ENCODE peak calls at places on chromosomes 13 and 19, in eight cellular contexts. One of them, this sample, is unnamed.

GRCh38 chr19:46031781-46032596 is 8.8 kb downstream of the IGFL4 start:
- DNase-seq in fibroblast of pulmonary artery: no peak
- DNase-seq in T-cell: no peak
- DNase-seq in CD4-positive, alpha-beta T cell: no peak
- DNase-seq in uterus: no peak
- DNase-seq in ELR: no peak
- DNase-seq in T47D: no peak
- DNase-seq in PC-3: no peak
- DNase-seq in this sample: no peak

GRCh38 chr19:52679598-52679997 is 41.4 kb upstream of the ZNF83 start:
- DNase-seq in T47D: no peak
- DNase-seq in T-cell: no peak
- DNase-seq in fibroblast of pulmonary artery: no peak
- DNase-seq in ELR: peak
- DNase-seq in uterus: no peak
- DNase-seq in CD4-positive, alpha-beta T cell: no peak
- DNase-seq in PC-3: peak
- DNase-seq in this sample: no peak

GRCh38 chr19:35549174-35549788 is 3.9 kb downstream of the TMEM147 start:
- DNase-seq in T47D: peak
- DNase-seq in PC-3: peak
- DNase-seq in CD4-positive, alpha-beta T cell: peak
- DNase-seq in fibroblast of pulmonary artery: peak
- DNase-seq in ELR: peak
- DNase-seq in T-cell: peak
- DNase-seq in uterus: peak
- DNase-seq in this sample: peak

GRCh38 chr13:102580552-102581169 is 16.1 kb upstream of the TPP2 start:
- DNase-seq in CD4-positive, alpha-beta T cell: peak
- DNase-seq in ELR: peak
- DNase-seq in T47D: peak
- DNase-seq in PC-3: peak
- DNase-seq in uterus: peak
- DNase-seq in T-cell: no peak
- DNase-seq in fibroblast of pulmonary artery: peak
- DNase-seq in this sample: peak

GRCh38 chr13:41354416-41354815 is 43.3 kb downstream of the NAA16 start:
- DNase-seq in fibroblast of pulmonary artery: no peak
- DNase-seq in T-cell: no peak
- DNase-seq in PC-3: no peak
- DNase-seq in T47D: no peak
- DNase-seq in ELR: no peak
- DNase-seq in CD4-positive, alpha-beta T cell: no peak
- DNase-seq in uterus: no peak
- DNase-seq in this sample: no peak

GRCh38 chr13:26601669-26602068 is 44.2 kb downstream of the WASF3 start:
- DNase-seq in PC-3: peak
- DNase-seq in fibroblast of pulmonary artery: peak
- DNase-seq in CD4-positive, alpha-beta T cell: no peak
- DNase-seq in ELR: peak
- DNase-seq in T47D: peak
- DNase-seq in T-cell: no peak
- DNase-seq in uterus: no peak
- DNase-seq in this sample: peak

GRCh38 chr13:57375876-57376275 is 208.9 kb downstream of the PRR20E start:
- DNase-seq in CD4-positive, alpha-beta T cell: no peak
- DNase-seq in T-cell: no peak
- DNase-seq in T47D: no peak
- DNase-seq in fibroblast of pulmonary artery: no peak
- DNase-seq in ELR: no peak
- DNase-seq in uterus: no peak
- DNase-seq in PC-3: no peak
- DNase-seq in this sample: no peak

GRCh38 chr13:33057019-33057785 is 41.0 kb downstream of the KL start:
- DNase-seq in T47D: peak
- DNase-seq in fibroblast of pulmonary artery: peak
- DNase-seq in T-cell: no peak
- DNase-seq in CD4-positive, alpha-beta T cell: no peak
- DNase-seq in uterus: no peak
- DNase-seq in PC-3: peak
- DNase-seq in ELR: peak
- DNase-seq in this sample: peak

GRCh38 chr13:109155301-109155761 is 525.9 kb downstream of the MYO16 start:
- DNase-seq in T47D: no peak
- DNase-seq in ELR: peak
- DNase-seq in T-cell: no peak
- DNase-seq in CD4-positive, alpha-beta T cell: no peak
- DNase-seq in fibroblast of pulmonary artery: peak
- DNase-seq in PC-3: peak
- DNase-seq in uterus: no peak
- DNase-seq in this sample: peak

This sample was measured in bronchial epithelial cell.